ENCODE peak calls at places on chromosome 15, in four cellular contexts. P is mesenchymal stem cell, Q is IMR-90, J is H9. T is an unnamed sample.

GRCh38 chr15:71785996-71786395 is 24.4 kb upstream of the NR2E3 start:
- DNase-seq in P (no peak), Q (no peak), J (no peak), T (no peak)

GRCh38 chr15:50543556-50543955 is 2.9 kb downstream of the USP50 start:
- DNase-seq in P (no peak), J (no peak), Q (peak), T (no peak)

GRCh38 chr15:43529587-43530345 is 12.4 kb downstream of the MAP1A start:
- DNase-seq in P (no peak), Q (no peak), J (no peak), T (no peak)

GRCh38 chr15:47384316-47384715 is 333.0 kb upstream of the SEMA6D start:
- DNase-seq in J (peak), P (peak), Q (peak), T (peak)

GRCh38 chr15:60179786-60180391 is 175.8 kb downstream of the FOXB1 start:
- DNase-seq in Q (peak), P (peak), J (no peak), T (peak)

GRCh38 chr15:77696006-77696631 is 63.4 kb upstream of the LINGO1 start:
- DNase-seq in J (no peak), Q (no peak), P (no peak), T (no peak)

GRCh38 chr15:80289558-80290277 is 37.7 kb upstream of the CTXND1 start:
- DNase-seq in P (no peak), J (no peak), Q (no peak), T (no peak)

GRCh38 chr15:77974098-77974414 is 103.5 kb downstream of the TBC1D2B start:
- DNase-seq in P (peak), Q (peak), J (no peak), T (no peak)

GRCh38 chr15:88764448-88764847 is 38.8 kb upstream of the ACAN start:
- DNase-seq in J (no peak), P (no peak), Q (no peak), T (no peak)
- H2AFZ ChIP-seq in J (no peak), P (no peak), Q (no peak), T (no peak)

DNA sequence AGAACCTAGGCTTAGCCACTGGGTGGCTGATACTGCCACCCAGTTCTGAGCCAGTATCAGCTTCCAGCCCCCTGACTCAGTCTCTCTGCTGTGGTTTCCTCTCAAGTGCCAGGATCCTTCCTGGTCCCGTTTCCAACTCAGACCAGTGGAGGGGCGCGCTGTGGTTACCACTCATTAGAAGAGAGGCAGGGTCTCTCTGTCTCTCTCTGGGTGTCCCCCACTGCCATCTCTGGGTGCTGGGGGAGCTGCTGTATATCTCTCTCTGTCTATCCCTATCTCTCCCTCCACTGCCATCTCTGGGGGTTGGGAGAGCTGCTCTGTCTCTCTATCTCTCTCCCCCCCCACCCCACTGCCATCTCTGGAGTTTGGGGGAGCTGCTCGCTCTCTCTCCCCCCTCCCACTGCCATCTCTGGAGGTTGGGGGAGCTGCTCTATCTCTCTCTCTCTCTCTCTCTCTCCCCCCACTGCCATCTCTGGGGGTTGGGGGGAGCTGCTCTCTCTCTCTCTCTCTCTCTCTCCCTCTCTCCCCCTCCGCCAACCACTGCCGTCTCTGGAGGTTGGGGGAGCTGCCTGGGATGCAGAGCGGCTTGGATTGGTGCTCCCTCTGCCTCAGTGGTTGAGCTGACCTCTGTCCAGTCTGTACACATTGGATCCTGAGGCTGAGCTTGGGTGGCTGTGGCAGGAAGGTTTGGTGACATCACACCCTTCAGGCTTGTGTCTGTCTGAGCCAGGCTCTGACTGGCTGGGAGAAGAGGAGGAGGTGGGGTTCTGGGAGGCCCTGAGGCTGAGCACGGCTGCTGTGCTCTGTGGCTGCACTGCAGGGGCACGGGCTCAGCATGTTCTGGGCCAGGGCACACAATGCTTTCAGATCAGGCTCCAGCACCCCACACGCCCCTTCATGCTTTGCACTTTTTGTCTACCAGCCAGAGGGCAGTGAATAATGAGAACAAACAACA is 98.9 kb downstream of the APBA2 start:
- DNase-seq in J (no peak), Q (peak), P (peak), T (peak)
- H4K8ac ChIP-seq in J (no peak), Q (no peak), P (no peak), T (no peak)

GRCh38 chr15:30901889-30902288 is 1.8 kb upstream of the FAN1 start:
- DNase-seq in Q (no peak), J (no peak), P (no peak), T (no peak)

GRCh38 chr15:30906366-30906765 is 2.7 kb downstream of the FAN1 start:
- DNase-seq in Q (no peak), P (no peak), J (no peak), T (no peak)

GRCh38 chr15:30905821-30906220 is 2.1 kb downstream of the FAN1 start:
- DNase-seq in Q (peak), P (no peak), J (no peak), T (no peak)

GRCh38 chr15:30904812-30905211 is 1.1 kb downstream of the FAN1 start:
- DNase-seq in P (no peak), J (no peak), Q (no peak), T (no peak)

DNA sequence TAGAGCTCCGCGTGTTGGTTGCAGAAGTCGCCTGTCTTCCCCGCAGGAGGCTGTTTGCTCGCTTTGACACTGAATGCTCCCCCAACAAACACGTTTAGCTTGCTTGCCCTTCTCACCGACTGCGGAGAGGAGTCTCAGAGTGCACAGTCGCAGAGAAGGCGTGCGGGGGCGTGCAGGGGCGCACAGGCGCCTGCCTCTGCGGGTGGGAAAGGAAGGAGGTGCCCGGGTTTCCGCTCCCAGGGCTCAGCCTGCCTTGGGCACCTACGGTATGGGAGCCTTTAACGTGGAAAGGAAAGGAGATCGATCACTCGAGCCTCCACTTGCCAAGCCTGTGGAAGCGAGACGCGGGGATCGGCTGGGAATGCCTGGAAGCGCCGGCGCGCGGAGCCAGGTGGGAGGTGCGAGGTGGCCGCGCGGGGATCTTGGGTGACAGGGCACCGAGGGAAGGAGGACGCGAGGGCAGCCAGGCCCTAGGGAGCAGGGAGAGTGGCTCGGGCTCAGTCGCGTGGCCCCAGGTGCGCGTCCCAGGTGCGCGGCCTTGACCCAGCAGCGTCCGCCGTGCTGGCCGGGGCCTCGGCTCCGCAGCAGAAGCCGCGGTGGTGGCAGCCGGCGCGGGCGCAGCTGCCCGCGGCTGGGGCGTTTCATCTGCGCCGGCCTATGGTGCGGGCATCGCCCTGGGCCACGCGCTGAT is at the start of gene FAN1:
- DNase-seq in Q (peak), J (peak), P (peak), T (peak)
- H3K14ac ChIP-seq in Q (peak), J (no peak), P (peak), T (no peak)

GRCh38 chr15:61459785-61460707 is 230.9 kb upstream of the RORA start:
- DNase-seq in Q (peak), J (no peak), P (peak), T (no peak)
- H2AFZ ChIP-seq in Q (no peak), J (no peak), P (no peak), T (peak)

GRCh38 chr15:53835309-53835708 is 75.8 kb upstream of the WDR72 start:
- DNase-seq in P (no peak), J (no peak), Q (no peak), T (no peak)

GRCh38 chr15:53834214-53834613 is 74.8 kb upstream of the WDR72 start:
- DNase-seq in Q (no peak), P (no peak), J (no peak), T (no peak)

GRCh38 chr15:53830707-53831386 is 71.4 kb upstream of the WDR72 start:
- DNase-seq in Q (no peak), P (no peak), J (no peak), T (no peak)

GRCh38 chr15:53831907-53832793 is 72.7 kb upstream of the WDR72 start:
- DNase-seq in P (no peak), J (no peak), Q (no peak), T (no peak)

DNA sequence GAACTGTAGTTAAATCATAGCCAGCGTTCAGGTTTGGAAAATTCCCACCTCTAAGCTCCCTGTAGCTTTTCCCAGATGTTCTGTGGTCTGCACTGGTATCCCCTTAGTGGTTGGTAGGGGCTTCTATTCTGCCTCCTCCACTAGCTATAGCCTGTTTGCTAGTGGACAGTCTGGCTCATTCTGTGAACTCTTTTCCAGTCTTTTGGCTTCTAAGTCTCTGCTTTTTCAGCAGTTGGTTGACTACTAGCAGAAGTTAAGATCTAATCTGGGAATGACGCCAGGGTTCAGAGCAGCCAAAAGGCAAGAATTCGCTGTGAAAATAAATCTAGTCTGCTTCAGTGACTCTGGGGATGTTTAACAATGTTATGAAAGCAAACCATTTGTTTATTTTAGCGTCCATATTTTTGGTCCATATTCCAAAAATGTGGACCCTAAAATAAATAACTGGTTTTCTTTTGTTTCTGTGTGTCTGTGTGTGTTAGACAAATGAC is 73.7 kb upstream of the WDR72 start:
- DNase-seq in J (no peak), Q (peak), P (no peak), T (no peak)
- H4K8ac ChIP-seq in J (no peak), Q (no peak), P (no peak), T (no peak)

GRCh38 chr15:62901916-62902554 is 140.5 kb upstream of the TPM1 start:
- DNase-seq in Q (no peak), J (no peak), P (no peak), T (no peak)
- H3K14ac ChIP-seq in Q (no peak), J (no peak), P (no peak), T (no peak)

GRCh38 chr15:76170426-76170800 is 110.6 kb downstream of the TMEM266 start:
- DNase-seq in J (no peak), P (no peak), Q (no peak), T (no peak)

GRCh38 chr15:76165951-76166350 is 106.2 kb downstream of the TMEM266 start:
- DNase-seq in Q (no peak), J (no peak), P (no peak), T (no peak)

GRCh38 chr15:76169792-76170425 is 110.1 kb downstream of the TMEM266 start:
- DNase-seq in J (no peak), Q (no peak), P (peak), T (no peak)

GRCh38 chr15:76169013-76169412 is 109.2 kb downstream of the TMEM266 start:
- DNase-seq in Q (peak), J (peak), P (peak), T (no peak)

GRCh38 chr15:76168237-76168984 is 108.6 kb downstream of the TMEM266 start:
- DNase-seq in J (no peak), P (no peak), Q (no peak), T (no peak)
- H2AFZ ChIP-seq in J (no peak), P (no peak), Q (peak), T (no peak)

GRCh38 chr15:93779341-93779740 is 452.0 kb upstream of the MCTP2 start:
- DNase-seq in Q (no peak), J (no peak), P (no peak), T (no peak)
- H4K8ac ChIP-seq in Q (no peak), J (no peak), P (no peak), T (no peak)